ENCODE peak calls at places on chromosomes 4 and X, in nine cellular contexts. One of them, this sample, is unnamed.

GRCh38 chr4:154332681-154333421 is 158.7 kb downstream of the DCHS2 start:
- DNase-seq in nephron progenitor cell: peak
- DNase-seq in testis: peak
- DNase-seq in heart left ventricle: peak
- DNase-seq in activated CD8-positive, alpha-beta T cell treated with anti-CD3 and anti-CD28 coated beads for 36 hours: peak
- DNase-seq in fibroblast of mammary gland: peak
- DNase-seq in BE2C: peak
- DNase-seq in AG09319: no peak
- DNase-seq in GM06990: peak
- DNase-seq in this sample: peak

GRCh38 chr4:177404980-177405379 is 37.3 kb downstream of the AGA start:
- DNase-seq in BE2C: no peak
- DNase-seq in GM06990: no peak
- DNase-seq in fibroblast of mammary gland: no peak
- DNase-seq in heart left ventricle: no peak
- DNase-seq in nephron progenitor cell: no peak
- DNase-seq in activated CD8-positive, alpha-beta T cell treated with anti-CD3 and anti-CD28 coated beads for 36 hours: no peak
- DNase-seq in testis: no peak
- DNase-seq in AG09319: no peak
- DNase-seq in this sample: no peak

GRCh38 chr4:158122501-158122900 is 50.3 kb downstream of the GASK1B start:
- DNase-seq in AG09319: no peak
- DNase-seq in nephron progenitor cell: no peak
- DNase-seq in GM06990: no peak
- DNase-seq in testis: no peak
- DNase-seq in activated CD8-positive, alpha-beta T cell treated with anti-CD3 and anti-CD28 coated beads for 36 hours: no peak
- DNase-seq in fibroblast of mammary gland: peak
- DNase-seq in heart left ventricle: no peak
- DNase-seq in BE2C: no peak
- DNase-seq in this sample: no peak

GRCh38 chr4:152575533-152575932 is 39.6 kb upstream of the FBXW7 start:
- DNase-seq in activated CD8-positive, alpha-beta T cell treated with anti-CD3 and anti-CD28 coated beads for 36 hours: no peak
- DNase-seq in fibroblast of mammary gland: no peak
- DNase-seq in GM06990: no peak
- DNase-seq in BE2C: no peak
- DNase-seq in heart left ventricle: no peak
- DNase-seq in nephron progenitor cell: no peak
- DNase-seq in AG09319: no peak
- DNase-seq in testis: no peak
- DNase-seq in this sample: no peak

GRCh38 chr4:139454111-139454600 is at the start of gene RAB33B:
- DNase-seq in BE2C: no peak
- DNase-seq in AG09319: peak
- DNase-seq in nephron progenitor cell: no peak
- DNase-seq in heart left ventricle: no peak
- DNase-seq in fibroblast of mammary gland: peak
- DNase-seq in GM06990: no peak
- DNase-seq in activated CD8-positive, alpha-beta T cell treated with anti-CD3 and anti-CD28 coated beads for 36 hours: no peak
- DNase-seq in testis: no peak
- DNase-seq in this sample: no peak

GRCh38 chrX:13688384-13688771 is 550 bp upstream of the RAB9A start:
- DNase-seq in nephron progenitor cell: no peak
- DNase-seq in AG09319: no peak
- DNase-seq in GM06990: no peak
- DNase-seq in testis: no peak
- DNase-seq in activated CD8-positive, alpha-beta T cell treated with anti-CD3 and anti-CD28 coated beads for 36 hours: peak
- DNase-seq in BE2C: no peak
- DNase-seq in heart left ventricle: no peak
- DNase-seq in fibroblast of mammary gland: no peak
- DNase-seq in this sample: no peak

GRCh38 chr4:1293981-1294380 is 4.3 kb downstream of the MAEA start:
- DNase-seq in nephron progenitor cell: no peak
- DNase-seq in BE2C: no peak
- DNase-seq in heart left ventricle: peak
- DNase-seq in GM06990: no peak
- DNase-seq in fibroblast of mammary gland: no peak
- DNase-seq in testis: peak
- DNase-seq in activated CD8-positive, alpha-beta T cell treated with anti-CD3 and anti-CD28 coated beads for 36 hours: no peak
- DNase-seq in AG09319: no peak
- DNase-seq in this sample: no peak

GRCh38 chrX:154056739-154057367 is 37.2 kb upstream of the IRAK1 start:
- DNase-seq in BE2C: no peak
- DNase-seq in AG09319: no peak
- DNase-seq in nephron progenitor cell: no peak
- DNase-seq in GM06990: no peak
- DNase-seq in testis: no peak
- DNase-seq in heart left ventricle: no peak
- DNase-seq in activated CD8-positive, alpha-beta T cell treated with anti-CD3 and anti-CD28 coated beads for 36 hours: no peak
- DNase-seq in fibroblast of mammary gland: no peak
- DNase-seq in this sample: no peak

GRCh38 chr4:681736-682451 is 7.1 kb downstream of the SLC49A3 start:
- DNase-seq in nephron progenitor cell: peak
- DNase-seq in testis: no peak
- DNase-seq in fibroblast of mammary gland: no peak
- DNase-seq in heart left ventricle: peak
- DNase-seq in GM06990: peak
- DNase-seq in BE2C: peak
- DNase-seq in AG09319: no peak
- DNase-seq in activated CD8-positive, alpha-beta T cell treated with anti-CD3 and anti-CD28 coated beads for 36 hours: peak
- DNase-seq in this sample: no peak

GRCh38 chr4:140102406-140102805 is 51.6 kb downstream of the MAML3 start:
- DNase-seq in BE2C: no peak
- DNase-seq in activated CD8-positive, alpha-beta T cell treated with anti-CD3 and anti-CD28 coated beads for 36 hours: no peak
- DNase-seq in GM06990: no peak
- DNase-seq in AG09319: no peak
- DNase-seq in testis: no peak
- DNase-seq in heart left ventricle: no peak
- DNase-seq in fibroblast of mammary gland: peak
- DNase-seq in nephron progenitor cell: no peak
- DNase-seq in this sample: no peak

GRCh38 chr4:20418865-20419451 is 167.3 kb downstream of the SLIT2 start:
- DNase-seq in activated CD8-positive, alpha-beta T cell treated with anti-CD3 and anti-CD28 coated beads for 36 hours: peak
- DNase-seq in AG09319: peak
- DNase-seq in fibroblast of mammary gland: peak
- DNase-seq in nephron progenitor cell: no peak
- DNase-seq in testis: no peak
- DNase-seq in GM06990: peak
- DNase-seq in heart left ventricle: no peak
- DNase-seq in BE2C: no peak
- DNase-seq in this sample: no peak

GRCh38 chr4:127782275-127783025 is at the start of gene HSPA4L:
- DNase-seq in heart left ventricle: peak
- DNase-seq in activated CD8-positive, alpha-beta T cell treated with anti-CD3 and anti-CD28 coated beads for 36 hours: peak
- DNase-seq in AG09319: no peak
- DNase-seq in nephron progenitor cell: peak
- DNase-seq in testis: peak
- DNase-seq in BE2C: peak
- DNase-seq in GM06990: peak
- DNase-seq in fibroblast of mammary gland: peak
- DNase-seq in this sample: peak

GRCh38 chr4:1632109-1633104 is 51.7 kb downstream of the FAM53A start:
- DNase-seq in testis: no peak
- DNase-seq in BE2C: no peak
- DNase-seq in AG09319: no peak
- DNase-seq in GM06990: no peak
- DNase-seq in activated CD8-positive, alpha-beta T cell treated with anti-CD3 and anti-CD28 coated beads for 36 hours: no peak
- DNase-seq in heart left ventricle: no peak
- DNase-seq in fibroblast of mammary gland: peak
- DNase-seq in nephron progenitor cell: no peak
- DNase-seq in this sample: no peak

GRCh38 chr4:122692641-122693520 is 39.6 kb upstream of the BBS12 start:
- DNase-seq in fibroblast of mammary gland: no peak
- DNase-seq in GM06990: no peak
- DNase-seq in BE2C: no peak
- DNase-seq in activated CD8-positive, alpha-beta T cell treated with anti-CD3 and anti-CD28 coated beads for 36 hours: no peak
- DNase-seq in nephron progenitor cell: no peak
- DNase-seq in testis: no peak
- DNase-seq in AG09319: no peak
- DNase-seq in heart left ventricle: no peak
- DNase-seq in this sample: no peak

GRCh38 chr4:122691988-122692387 is 40.5 kb upstream of the BBS12 start:
- DNase-seq in activated CD8-positive, alpha-beta T cell treated with anti-CD3 and anti-CD28 coated beads for 36 hours: no peak
- DNase-seq in GM06990: no peak
- DNase-seq in heart left ventricle: no peak
- DNase-seq in testis: no peak
- DNase-seq in AG09319: no peak
- DNase-seq in nephron progenitor cell: no peak
- DNase-seq in BE2C: no peak
- DNase-seq in fibroblast of mammary gland: no peak
- DNase-seq in this sample: no peak

GRCh38 chr4:122688529-122688928 is 44.0 kb upstream of the BBS12 start:
- DNase-seq in BE2C: no peak
- DNase-seq in activated CD8-positive, alpha-beta T cell treated with anti-CD3 and anti-CD28 coated beads for 36 hours: no peak
- DNase-seq in GM06990: no peak
- DNase-seq in fibroblast of mammary gland: no peak
- DNase-seq in heart left ventricle: no peak
- DNase-seq in nephron progenitor cell: no peak
- DNase-seq in testis: no peak
- DNase-seq in AG09319: no peak
- DNase-seq in this sample: no peak

GRCh38 chr4:122687450-122688121 is 44.9 kb upstream of the BBS12 start:
- DNase-seq in GM06990: peak
- DNase-seq in testis: no peak
- DNase-seq in heart left ventricle: no peak
- DNase-seq in activated CD8-positive, alpha-beta T cell treated with anti-CD3 and anti-CD28 coated beads for 36 hours: no peak
- DNase-seq in nephron progenitor cell: no peak
- DNase-seq in BE2C: no peak
- DNase-seq in fibroblast of mammary gland: no peak
- DNase-seq in AG09319: no peak
- DNase-seq in this sample: no peak

GRCh38 chr4:122689972-122690371 is 42.5 kb upstream of the BBS12 start:
- DNase-seq in AG09319: no peak
- DNase-seq in fibroblast of mammary gland: no peak
- DNase-seq in GM06990: peak
- DNase-seq in BE2C: no peak
- DNase-seq in heart left ventricle: no peak
- DNase-seq in testis: no peak
- DNase-seq in activated CD8-positive, alpha-beta T cell treated with anti-CD3 and anti-CD28 coated beads for 36 hours: peak
- DNase-seq in nephron progenitor cell: no peak
- DNase-seq in this sample: no peak
- TF ChIP-seq CTCF in AG09319: no peak
- TF ChIP-seq CTCF in fibroblast of mammary gland: no peak
- TF ChIP-seq CTCF in GM06990: no peak
- TF ChIP-seq CTCF in BE2C: no peak
- TF ChIP-seq CTCF in heart left ventricle: no peak
- TF ChIP-seq CTCF in testis: no peak
- TF ChIP-seq CTCF in activated CD8-positive, alpha-beta T cell treated with anti-CD3 and anti-CD28 coated beads for 36 hours: no peak
- TF ChIP-seq CTCF in nephron progenitor cell: no peak
- TF ChIP-seq CTCF in this sample: no peak

DNA sequence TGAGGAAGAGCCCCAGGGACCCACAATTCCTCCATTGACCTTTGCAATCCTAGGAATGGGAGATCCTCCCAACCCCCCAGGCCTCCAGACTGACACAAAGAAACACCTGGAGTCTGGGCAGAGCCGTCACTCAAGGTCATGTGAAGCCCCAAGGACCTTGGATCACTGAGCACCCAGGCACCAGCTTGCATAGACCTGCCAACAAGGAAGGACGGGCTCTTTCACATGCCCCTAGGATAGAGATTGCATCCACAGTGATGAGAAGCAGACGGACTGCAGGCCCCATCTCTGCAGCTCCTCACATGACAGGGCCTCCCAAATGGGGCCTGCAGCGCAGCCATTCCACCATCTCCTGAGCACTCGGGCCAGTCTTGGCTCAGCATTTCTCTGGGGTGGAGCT is 186.0 kb upstream of the ZCCHC13 start:
- DNase-seq in testis: no peak
- DNase-seq in AG09319: no peak
- DNase-seq in GM06990: no peak
- DNase-seq in activated CD8-positive, alpha-beta T cell treated with anti-CD3 and anti-CD28 coated beads for 36 hours: no peak
- DNase-seq in heart left ventricle: no peak
- DNase-seq in BE2C: peak
- DNase-seq in fibroblast of mammary gland: no peak
- DNase-seq in nephron progenitor cell: no peak
- DNase-seq in this sample: no peak
- TF ChIP-seq CTCF in testis: no peak
- TF ChIP-seq CTCF in AG09319: no peak
- TF ChIP-seq CTCF in GM06990: no peak
- TF ChIP-seq CTCF in activated CD8-positive, alpha-beta T cell treated with anti-CD3 and anti-CD28 coated beads for 36 hours: no peak
- TF ChIP-seq CTCF in heart left ventricle: no peak
- TF ChIP-seq CTCF in BE2C: no peak
- TF ChIP-seq CTCF in fibroblast of mammary gland: no peak
- TF ChIP-seq CTCF in nephron progenitor cell: no peak
- TF ChIP-seq CTCF in this sample: no peak

GRCh38 chrX:108199691-108200090 is 108.1 kb downstream of the ATG4A start:
- DNase-seq in heart left ventricle: no peak
- DNase-seq in fibroblast of mammary gland: peak
- DNase-seq in AG09319: no peak
- DNase-seq in activated CD8-positive, alpha-beta T cell treated with anti-CD3 and anti-CD28 coated beads for 36 hours: peak
- DNase-seq in BE2C: peak
- DNase-seq in nephron progenitor cell: peak
- DNase-seq in GM06990: no peak
- DNase-seq in testis: peak
- DNase-seq in this sample: no peak
- TF ChIP-seq CTCF in heart left ventricle: peak
- TF ChIP-seq CTCF in fibroblast of mammary gland: peak
- TF ChIP-seq CTCF in AG09319: peak
- TF ChIP-seq CTCF in activated CD8-positive, alpha-beta T cell treated with anti-CD3 and anti-CD28 coated beads for 36 hours: peak
- TF ChIP-seq CTCF in BE2C: peak
- TF ChIP-seq CTCF in nephron progenitor cell: peak
- TF ChIP-seq CTCF in GM06990: peak
- TF ChIP-seq CTCF in testis: peak
- TF ChIP-seq CTCF in this sample: no peak

DNA sequence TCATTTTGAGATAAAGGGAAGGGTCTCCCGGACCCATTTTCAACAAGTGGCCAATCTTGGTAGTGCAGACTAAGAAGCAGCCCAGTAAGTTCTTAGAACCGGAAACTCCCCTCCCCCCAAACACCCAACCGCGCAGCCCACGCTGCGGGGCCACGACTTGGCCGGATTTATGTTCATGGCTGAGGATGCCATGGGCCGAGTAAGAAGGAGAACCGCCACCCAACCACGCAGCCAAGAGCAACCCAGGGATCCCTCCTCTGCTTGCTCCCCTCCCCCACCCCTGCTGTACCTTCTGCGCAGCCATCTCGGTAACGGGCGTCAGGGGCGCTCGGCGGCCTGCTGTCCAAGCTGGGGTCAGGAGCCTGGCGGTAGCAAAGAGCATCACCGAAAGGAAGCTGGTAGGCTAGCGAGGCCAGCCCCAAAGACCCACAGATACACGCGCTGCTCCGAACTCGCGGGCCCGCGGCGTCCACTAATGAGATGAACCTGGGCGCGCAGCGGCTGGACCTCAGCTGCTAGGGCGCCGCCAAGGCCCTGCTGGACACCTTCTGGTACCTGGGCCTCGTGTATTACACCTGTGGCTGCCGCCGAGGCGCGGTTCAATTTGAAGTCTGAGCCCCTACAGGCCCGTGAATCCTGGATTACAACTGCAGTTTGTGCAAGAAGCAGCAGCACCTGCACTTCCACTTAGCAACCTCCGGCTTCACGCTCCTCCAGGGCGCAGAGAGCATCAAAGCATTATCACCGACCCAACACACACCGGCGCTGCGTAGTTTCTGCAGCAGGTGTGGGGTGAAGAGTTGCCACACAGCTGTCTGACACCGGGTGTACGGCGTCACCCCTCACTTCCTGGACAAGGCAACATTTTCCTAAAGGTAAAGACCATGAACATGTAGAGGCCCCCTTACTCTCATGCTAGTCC is 63.4 kb downstream of the NUDT10 start:
- DNase-seq in testis: peak
- DNase-seq in GM06990: peak
- DNase-seq in BE2C: peak
- DNase-seq in heart left ventricle: peak
- DNase-seq in AG09319: no peak
- DNase-seq in activated CD8-positive, alpha-beta T cell treated with anti-CD3 and anti-CD28 coated beads for 36 hours: peak
- DNase-seq in fibroblast of mammary gland: no peak
- DNase-seq in nephron progenitor cell: no peak
- DNase-seq in this sample: peak
- TF ChIP-seq CTCF in testis: peak
- TF ChIP-seq CTCF in GM06990: no peak
- TF ChIP-seq CTCF in BE2C: peak
- TF ChIP-seq CTCF in heart left ventricle: no peak
- TF ChIP-seq CTCF in AG09319: no peak
- TF ChIP-seq CTCF in activated CD8-positive, alpha-beta T cell treated with anti-CD3 and anti-CD28 coated beads for 36 hours: peak
- TF ChIP-seq CTCF in fibroblast of mammary gland: no peak
- TF ChIP-seq CTCF in nephron progenitor cell: no peak
- TF ChIP-seq CTCF in this sample: no peak

This sample was measured in natural killer cell.